ENCODE peak calls at places on chromosomes 4 and X, in five cellular contexts. B, W, R, A and U are unnamed samples.

GRCh38 chrX:67050760-67051159 is 411.9 kb upstream of the EDA2R start:
- DNase-seq in B (no peak), W (no peak), R (no peak), A (no peak), U (no peak)

GRCh38 chr4:100109921-100110320 is 80.3 kb downstream of the DDIT4L start:
- DNase-seq in B (no peak), W (no peak), R (no peak), A (no peak), U (no peak)

GRCh38 chr4:10746371-10747143 is 62.0 kb upstream of the CLNK start:
- DNase-seq in B (no peak), W (no peak), R (peak), A (no peak), U (no peak)

GRCh38 chr4:160580581-160580980 is 1477.7 kb downstream of the RAPGEF2 start:
- DNase-seq in B (no peak), W (no peak), R (no peak), A (no peak), U (no peak)

GRCh38 chrX:65522739-65523372 is 11.7 kb downstream of the LAS1L start:
- DNase-seq in B (no peak), W (peak), R (peak), A (no peak), U (no peak)

GRCh38 chr4:2914220-2915126 is 48.7 kb downstream of the NOP14 start:
- DNase-seq in B (peak), W (no peak), R (no peak), A (no peak), U (no peak)

GRCh38 chrX:40736170-40736505 is 796 bp upstream of the MED14 start:
- DNase-seq in B (no peak), W (no peak), R (no peak), A (peak), U (no peak)

GRCh38 chr4:1010522-1011021 is 854 bp upstream of the FGFRL1 start:
- DNase-seq in B (peak), W (peak), R (peak), A (peak), U (peak)

GRCh38 chr4:2469192-2469984 is 482 bp downstream of the RNF4 start:
- DNase-seq in B (peak), W (no peak), R (peak), A (peak), U (no peak)

GRCh38 chr4:288891-289290 is 16.4 kb downstream of the ZNF732 start:
- DNase-seq in B (no peak), W (peak), R (peak), A (no peak), U (no peak)

GRCh38 chrX:18899796-18900380 is 84.0 kb downstream of the PHKA2 start:
- DNase-seq in B (no peak), W (peak), R (peak), A (no peak), U (peak)

GRCh38 chrX:50988649-50989048 is 78.1 kb downstream of the BMP15 start:
- DNase-seq in B (no peak), W (peak), R (peak), A (peak), U (no peak)

GRCh38 chr4:55549888-55550287 is 3.2 kb upstream of the CLOCK start:
- DNase-seq in B (no peak), W (peak), R (peak), A (no peak), U (no peak)

GRCh38 chrX:114964374-114964773 is 53.0 kb downstream of the IL13RA2 start:
- DNase-seq in B (no peak), W (peak), R (no peak), A (no peak), U (no peak)

GRCh38 chr4:168877779-168878491 is 132.1 kb downstream of the CBR4 start:
- DNase-seq in B (peak), W (no peak), R (no peak), A (peak), U (peak)

GRCh38 chr4:153267915-153268694 is 63.9 kb downstream of the TRIM2 start:
- DNase-seq in B (no peak), W (no peak), R (no peak), A (peak), U (no peak)

GRCh38 chrX:14420876-14421275 is 108.5 kb upstream of the GLRA2 start:
- DNase-seq in B (no peak), W (no peak), R (peak), A (no peak), U (no peak)

GRCh38 chr4:69617083-69617694 is 22.3 kb downstream of the UGT2A2 start:
- DNase-seq in B (no peak), W (peak), R (peak), A (no peak), U (no peak)

GRCh38 chr4:100062921-100063320 is 112.8 kb upstream of the H2AZ1 start:
- DNase-seq in B (no peak), W (peak), R (no peak), A (no peak), U (no peak)

GRCh38 chr4:4327652-4328121 is 37.6 kb downstream of the ZBTB49 start:
- DNase-seq in B (no peak), W (peak), R (peak), A (no peak), U (no peak)

GRCh38 chr4:3836802-3837601 is 70.8 kb downstream of the ADRA2C start:
- DNase-seq in B (no peak), W (no peak), R (no peak), A (no peak), U (no peak)

GRCh38 chrX:37926700-37927099 is 79.3 kb upstream of the DYNLT3 start:
- DNase-seq in B (no peak), W (peak), R (peak), A (no peak), U (no peak)

GRCh38 chr4:52963976-52964375 is 101.9 kb downstream of the RASL11B start:
- DNase-seq in B (no peak), W (no peak), R (no peak), A (no peak), U (no peak)

GRCh38 chrX:28586291-28586690 is 955 bp upstream of the IL1RAPL1 start:
- DNase-seq in B (no peak), W (peak), R (no peak), A (peak), U (no peak)

GRCh38 chrX:129931411-129932136 is 25.6 kb downstream of the UTP14A start:
- DNase-seq in B (peak), W (peak), R (peak), A (peak), U (peak)

GRCh38 chr4:110049951-110050925 is 137.6 kb downstream of the EGF start:
- DNase-seq in B (no peak), W (peak), R (peak), A (peak), U (no peak)

GRCh38 chr4:1058997-1059665 is 47.7 kb downstream of the FGFRL1 start:
- DNase-seq in B (no peak), W (no peak), R (no peak), A (no peak), U (no peak)

GRCh38 chr4:108166441-108167315 is 2.1 kb downstream of the LEF1 start:
- DNase-seq in B (no peak), W (no peak), R (peak), A (peak), U (no peak)

GRCh38 chr4:155353923-155354540 is 22.7 kb downstream of the MAP9 start:
- DNase-seq in B (peak), W (peak), R (peak), A (peak), U (no peak)

GRCh38 chr4:90474484-90474883 is 347.3 kb downstream of the CCSER1 start:
- DNase-seq in B (no peak), W (no peak), R (no peak), A (no peak), U (no peak)

GRCh38 chrX:134622056-134622812 is 36.0 kb downstream of the PLAC1 start:
- DNase-seq in B (no peak), W (peak), R (peak), A (no peak), U (no peak)

GRCh38 chr4:54930226-54930625 is 195.2 kb downstream of the KDR start:
- DNase-seq in B (no peak), W (peak), R (peak), A (no peak), U (no peak)

GRCh38 chr4:110005461-110006056 is 92.9 kb downstream of the EGF start:
- DNase-seq in B (no peak), W (peak), R (peak), A (no peak), U (peak)

GRCh38 chr4:86891785-86892638 is at the start of gene C4orf36:
- DNase-seq in B (peak), W (peak), R (peak), A (peak), U (peak)

GRCh38 chr4:21307709-21308108 is 607.5 kb downstream of the PACRGL start:
- DNase-seq in B (no peak), W (no peak), R (no peak), A (no peak), U (no peak)

GRCh38 chrX:2820131-2820771 is 8.5 kb upstream of the GYG2 start:
- DNase-seq in B (no peak), W (no peak), R (no peak), A (peak), U (no peak)

GRCh38 chr4:139175647-139176298 is 1.2 kb downstream of the ELF2 start:
- DNase-seq in B (no peak), W (peak), R (no peak), A (no peak), U (no peak)

GRCh38 chrX:47166126-47166525 is 21.1 kb downstream of the RBM10 start:
- DNase-seq in B (no peak), W (peak), R (peak), A (no peak), U (no peak)

GRCh38 chrX:74540635-74541249 is 73.7 kb downstream of the RLIM start:
- DNase-seq in B (no peak), W (no peak), R (no peak), A (no peak), U (no peak)

GRCh38 chrX:11427082-11428033 is 134.1 kb downstream of the AMELX start:
- DNase-seq in B (no peak), W (no peak), R (peak), A (peak), U (no peak)

GRCh38 chrX:11431833-11432232 is 138.6 kb downstream of the AMELX start:
- DNase-seq in B (no peak), W (no peak), R (peak), A (no peak), U (no peak)

GRCh38 chrX:11426712-11427081 is 133.5 kb downstream of the AMELX start:
- DNase-seq in B (no peak), W (no peak), R (no peak), A (no peak), U (no peak)

GRCh38 chrX:11429543-11430085 is 136.4 kb downstream of the AMELX start:
- DNase-seq in B (no peak), W (no peak), R (no peak), A (no peak), U (no peak)

DNA sequence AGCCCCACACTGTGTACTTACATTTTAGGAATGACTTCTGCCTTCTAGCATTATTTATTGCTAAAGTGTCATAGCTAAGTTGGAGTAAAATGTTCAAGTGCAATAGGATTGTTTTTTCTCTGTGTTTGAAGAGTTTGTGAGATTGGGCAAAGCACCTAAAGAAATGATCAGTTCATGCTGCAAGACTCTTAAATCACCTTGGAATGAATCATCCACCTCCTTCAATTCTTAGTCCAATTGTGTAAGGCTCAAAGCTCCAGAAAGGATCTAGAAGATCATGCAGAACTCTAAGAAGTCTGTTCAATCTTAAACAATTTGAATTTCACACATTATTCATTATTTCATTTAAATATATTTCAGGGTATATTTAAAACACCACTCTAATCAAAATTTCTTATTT is 137.1 kb downstream of the AMELX start:
- DNase-seq in B (no peak), W (no peak), R (peak), A (no peak), U (no peak)
- TF ChIP-seq CTCF in B (no peak), W (no peak), R (no peak), A (no peak), U (no peak)

GRCh38 chr4:119212251-119212963 is at the start of gene USP53:
- DNase-seq in B (peak), W (peak), R (peak), A (peak), U (peak)
- TF ChIP-seq CTCF in B (no peak), W (no peak), R (no peak), A (no peak), U (no peak)

GRCh38 chr4:165351359-165352130 is 24.1 kb downstream of the MSMO1 start:
- DNase-seq in B (no peak), W (no peak), R (no peak), A (no peak), U (no peak)
- TF ChIP-seq CTCF in B (no peak), W (no peak), R (no peak), A (no peak), U (no peak)

GRCh38 chr4:83490876-83491450 is 6.1 kb upstream of the ABRAXAS1 start:
- DNase-seq in B (no peak), W (peak), R (peak), A (no peak), U (peak)
- TF ChIP-seq CTCF in B (peak), W (peak), R (peak), A (peak), U (peak)